ENCODE peak calls at places on chromosomes 12 and 14, in six cellular contexts. J, I, P, A, N and E are unnamed samples.

GRCh38 chr12:89863332-89863938 is 154.8 kb upstream of the ATP2B1 start:
- DNase-seq in J (no peak), I (no peak), P (no peak), A (no peak), N (no peak), E (peak; percentile 37)

GRCh38 chr14:81436296-81437138 is 36.4 kb upstream of the STON2 start:
- DNase-seq in J (peak; percentile 88), I (peak; percentile 45), P (peak; percentile 79), A (peak; percentile 72), N (peak; percentile 51), E (no peak)

GRCh38 chr14:73234586-73235394 is 2.5 kb upstream of the PAPLN start:
- DNase-seq in J (no peak), I (no peak), P (no peak), A (no peak), N (no peak), E (no peak)

GRCh38 chr12:109587921-109588320 is 14.3 kb downstream of the MVK start:
- DNase-seq in J (no peak), I (no peak), P (no peak), A (no peak), N (no peak), E (no peak)

GRCh38 chr14:76919431-76919810 is 93.2 kb downstream of the LRRC74A start:
- DNase-seq in J (no peak), I (no peak), P (no peak), A (no peak), N (no peak), E (no peak)

GRCh38 chr12:4011597-4011996 is 138.4 kb upstream of the PARP11 start:
- DNase-seq in J (no peak), I (no peak), P (no peak), A (no peak), N (no peak), E (no peak)

GRCh38 chr12:79128956-79129355 is 264.4 kb downstream of the SYT1 start:
- DNase-seq in J (no peak), I (peak; percentile 28), P (no peak), A (no peak), N (no peak), E (no peak)

GRCh38 chr14:30210630-30211029 is 283.0 kb upstream of the PRKD1 start:
- DNase-seq in J (no peak), I (peak; percentile 62), P (no peak), A (no peak), N (no peak), E (no peak)

GRCh38 chr12:2294651-2295475 is 242.1 kb downstream of the CACNA1C start:
- DNase-seq in J (peak; percentile 72), I (peak; percentile 69), P (peak; percentile 25), A (peak; percentile 68), N (peak; percentile 64), E (peak; percentile 100)
- H3K4me3 ChIP-seq in J (no peak overlapping the region), I (no peak overlapping the region), P (no peak overlapping the region), A (no peak overlapping the region), N (no peak overlapping the region), E (peak overlapping the region; percentile 44)

DNA sequence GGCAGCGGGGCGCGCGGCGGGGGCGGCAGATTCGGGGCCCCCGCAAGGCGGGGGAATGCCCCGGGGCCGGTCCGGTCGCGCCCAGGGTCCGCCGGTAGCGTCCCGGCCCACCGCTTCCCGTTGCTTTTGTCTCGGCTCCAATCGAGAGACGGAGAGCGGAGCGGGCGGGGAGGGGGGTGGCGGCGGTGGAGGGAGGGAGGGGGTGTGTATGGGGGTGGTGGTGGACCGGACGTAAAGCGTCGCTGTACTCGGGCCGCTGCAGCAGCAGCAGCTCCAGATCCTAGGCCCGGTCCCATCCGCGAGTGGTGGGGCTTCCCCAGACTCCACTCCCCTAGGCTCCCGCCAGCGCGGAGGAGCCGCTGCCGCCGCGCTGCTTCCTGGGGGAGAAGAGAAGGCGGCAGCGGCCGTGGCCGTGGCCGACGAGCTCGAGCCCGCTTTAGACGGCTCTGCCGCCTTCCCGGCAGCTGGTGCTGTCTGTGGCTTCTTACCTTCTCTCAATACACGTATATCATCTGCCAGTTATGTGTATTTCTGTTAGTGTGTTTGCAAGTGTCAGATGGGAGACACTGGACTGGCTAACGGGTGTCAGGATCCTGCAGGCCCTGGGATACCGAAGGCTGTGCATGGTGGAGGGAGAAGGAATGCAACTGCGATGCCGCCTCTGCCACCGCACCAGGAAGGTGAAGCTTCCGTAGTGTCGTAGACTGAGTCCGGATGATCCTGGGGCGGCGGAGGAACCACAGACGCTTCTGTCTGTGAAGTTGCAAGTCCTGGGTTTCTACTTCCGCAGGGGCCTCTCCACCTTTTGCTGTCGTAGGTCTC is 488 bp downstream of the CNOT2 start:
- DNase-seq in J (peak; percentile 81), I (peak; percentile 61), P (peak; percentile 70), A (peak; percentile 17), N (peak; percentile 43), E (peak; percentile 86)
- TF ChIP-seq POLR2A in J (peak; percentile 8), I (no peak), P (peak; percentile 45), A (no peak), N (no peak), E (no peak)

DNA sequence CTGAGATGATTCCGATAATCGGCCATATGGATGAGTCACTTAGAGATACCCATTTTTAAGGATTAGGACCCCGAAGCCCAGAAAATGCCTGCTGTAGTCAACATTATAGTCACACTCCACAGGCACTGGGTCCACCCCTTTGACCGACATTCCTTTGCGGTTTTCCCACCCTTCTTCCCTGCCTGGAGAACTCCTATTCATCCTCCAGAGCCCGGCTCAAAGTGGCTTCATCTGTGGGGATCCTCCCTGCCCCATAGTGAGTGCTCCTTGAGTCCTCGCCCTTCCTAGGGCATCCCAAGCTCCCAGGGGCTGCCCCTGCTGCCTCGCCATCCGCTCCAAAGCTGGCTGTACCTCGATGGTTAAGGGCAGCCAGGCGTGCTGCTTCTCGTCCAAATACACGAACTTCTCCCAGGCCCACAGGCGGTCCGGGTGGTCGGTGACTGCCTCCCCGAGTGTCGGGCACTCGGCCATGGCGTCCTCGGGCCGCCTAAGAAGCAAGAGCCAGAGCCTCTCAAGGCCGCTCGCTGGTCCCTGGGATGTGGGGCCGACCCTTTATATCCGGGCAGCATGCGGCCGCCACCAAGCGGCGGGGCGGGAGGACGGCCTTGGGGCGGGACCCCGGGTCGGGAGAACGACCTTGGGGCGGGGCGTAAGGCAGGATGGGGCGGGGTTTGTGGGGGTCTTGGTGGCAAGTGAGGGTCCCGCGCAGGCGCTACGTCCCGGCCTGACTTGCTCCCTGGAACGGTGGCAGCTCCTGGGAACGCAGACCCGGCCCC is at the start of gene TCL1A:
- DNase-seq in J (no peak), I (no peak), P (no peak), A (no peak), N (no peak), E (no peak)
- H3K4me3 ChIP-seq in J (no peak within 1 kb of the TSS), I (no peak within 1 kb of the TSS), P (no peak within 1 kb of the TSS), A (no peak within 1 kb of the TSS), N (no peak within 1 kb of the TSS), E (no peak within 1 kb of the TSS)

GRCh38 chr12:75571651-75572050 is 60.2 kb upstream of the KRR1 start:
- DNase-seq in J (no peak), I (no peak), P (no peak), A (no peak), N (no peak), E (no peak)

GRCh38 chr12:75571204-75571603 is 59.8 kb upstream of the KRR1 start:
- DNase-seq in J (no peak), I (no peak), P (no peak), A (no peak), N (no peak), E (no peak)

GRCh38 chr12:75565795-75566194 is 54.4 kb upstream of the KRR1 start:
- DNase-seq in J (no peak), I (no peak), P (no peak), A (no peak), N (no peak), E (no peak)

GRCh38 chr12:75568801-75569200 is 57.4 kb upstream of the KRR1 start:
- DNase-seq in J (no peak), I (no peak), P (no peak), A (no peak), N (no peak), E (no peak)

DNA sequence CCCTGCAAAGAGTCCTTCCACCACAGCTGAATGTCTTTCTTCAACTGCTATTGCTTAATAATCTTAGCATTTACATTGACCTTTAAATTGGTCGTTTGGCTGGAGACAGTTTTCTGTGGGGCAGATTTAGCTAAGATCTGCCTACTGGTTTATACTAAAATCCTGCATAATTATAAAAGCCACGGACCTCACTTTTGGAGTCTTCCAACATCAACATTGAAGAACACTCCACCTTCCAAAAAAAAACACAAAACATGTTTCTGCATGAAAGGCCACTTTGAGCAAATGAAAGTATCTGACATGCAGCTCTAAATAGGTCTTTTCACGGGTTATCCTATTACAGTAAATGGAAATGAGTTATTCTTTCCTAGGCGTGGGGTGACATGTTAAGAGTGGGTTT is 57.0 kb upstream of the KRR1 start:
- DNase-seq in J (no peak), I (peak; percentile 26), P (no peak), A (no peak), N (no peak), E (no peak)
- TF ChIP-seq POLR2A in J (no peak), I (no peak), P (no peak), A (no peak), N (no peak), E (no peak)

GRCh38 chr14:100566586-100566985 is 20.6 kb downstream of the BEGAIN start:
- DNase-seq in J (no peak), I (no peak), P (no peak), A (no peak), N (no peak), E (no peak)

GRCh38 chr14:100568164-100568997 is 18.8 kb downstream of the BEGAIN start:
- DNase-seq in J (no peak), I (no peak), P (no peak), A (no peak), N (no peak), E (no peak)

GRCh38 chr14:100568998-100569733 is 18.1 kb downstream of the BEGAIN start:
- DNase-seq in J (no peak), I (no peak), P (no peak), A (no peak), N (no peak), E (no peak)

GRCh38 chr14:100567009-100567876 is 20.0 kb downstream of the BEGAIN start:
- DNase-seq in J (no peak), I (no peak), P (no peak), A (no peak), N (no peak), E (no peak)

DNA sequence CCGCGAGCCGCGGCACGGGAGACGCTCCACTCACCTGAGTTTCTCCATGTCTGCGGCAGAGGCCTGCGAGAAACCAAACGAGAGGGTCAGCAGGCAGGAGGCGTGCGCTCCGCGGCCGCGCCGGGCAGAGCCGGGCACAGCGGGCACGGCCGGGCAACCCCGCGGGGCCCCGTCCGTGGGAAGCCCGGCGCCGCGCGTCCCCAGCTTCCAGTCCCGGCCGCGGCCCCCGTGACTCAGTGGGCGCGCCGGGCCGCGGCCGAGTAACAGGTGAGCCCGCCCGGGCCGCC is 19.4 kb downstream of the BEGAIN start:
- DNase-seq in J (no peak), I (no peak), P (no peak), A (no peak), N (no peak), E (no peak)
- H3K4me3 ChIP-seq in J (peak overlapping the region; percentile 57), I (no peak overlapping the region), P (peak overlapping the region; percentile 31), A (peak overlapping the region; percentile 43), N (peak overlapping the region; percentile 23), E (no peak overlapping the region)

DNA sequence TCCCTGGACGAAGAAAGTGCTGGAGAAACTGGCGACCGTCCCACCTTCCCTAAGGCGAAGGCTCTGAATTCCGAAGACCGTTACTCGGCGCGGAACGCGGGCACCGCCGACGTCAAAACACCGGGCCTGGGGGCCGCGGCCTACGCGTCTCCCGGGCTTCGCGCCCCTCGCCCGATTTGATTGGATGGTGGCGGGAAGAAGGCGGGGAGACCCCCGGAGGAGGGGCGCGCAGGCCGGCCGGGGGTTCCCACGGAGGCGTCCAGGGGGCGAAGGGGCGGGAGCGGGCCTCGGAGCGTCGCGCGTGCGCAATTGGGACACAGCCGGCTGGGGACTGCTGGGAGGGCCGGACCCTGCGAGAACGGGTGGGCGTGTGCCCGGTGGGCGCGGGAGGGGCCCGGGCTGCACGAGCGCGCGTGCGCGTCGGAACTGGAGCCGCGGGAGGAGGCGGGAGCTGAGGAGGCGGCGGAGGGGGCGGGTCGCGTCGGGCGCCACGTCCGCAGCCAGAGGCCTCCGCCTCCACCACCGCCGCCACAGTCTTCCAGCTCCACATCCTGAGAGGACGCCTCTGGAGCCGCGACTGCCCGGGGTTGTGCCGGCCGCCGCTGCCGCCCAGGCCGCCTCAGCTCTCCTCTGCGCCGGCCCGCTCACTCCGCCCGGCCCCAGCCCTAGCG is at the start of gene TMEM263:
- DNase-seq in J (peak; percentile 98), I (peak; percentile 95), P (peak; percentile 93), A (peak; percentile 98), N (peak; percentile 87), E (peak; percentile 97)
- TF ChIP-seq POLR2A in J (peak; percentile 96), I (peak; percentile 97), P (peak; percentile 79), A (peak; percentile 88), N (peak; percentile 67), E (no peak)